ENCODE peak calls at places on chromosome 18, in seven cellular contexts. B is uterus; D is B cell; C is activated CD4-positive, alpha-beta T cell treated with anti-CD3 and anti-CD28 coated beads, Interleukin-2, amount 10 ng/mL, durations not matched to agents 7 days and 5 days; I is amniotic epithelial cell; X is GF-D8; Z is ELR. W is an unnamed sample.

GRCh38 chr18:34592961-34593382 is 117.1 kb upstream of the DTNA start:
- DNase-seq in B (peak), D (no peak), C (no peak), I (peak), X (no peak), Z (no peak), W (no peak)

GRCh38 chr18:5967007-5967406 is 71.7 kb upstream of the TMEM200C start:
- DNase-seq in B (no peak), D (no peak), C (no peak), I (no peak), X (no peak), Z (no peak), W (peak)

GRCh38 chr18:46416706-46417638 is 240.0 kb downstream of the LOXHD1 start:
- DNase-seq in B (no peak), D (no peak), C (no peak), I (no peak), X (no peak), Z (peak), W (no peak)

GRCh38 chr18:24003903-24004640 is 10.5 kb upstream of the TTC39C start:
- DNase-seq in B (no peak), D (no peak), C (no peak), I (no peak), X (no peak), Z (no peak), W (no peak)

GRCh38 chr18:70289351-70290330 is 796 bp downstream of the SOCS6 start:
- DNase-seq in B (peak), D (peak), C (peak), I (peak), X (no peak), Z (peak), W (no peak)

GRCh38 chr18:21831413-21831831 is 90.8 kb downstream of the MIB1 start:
- DNase-seq in B (peak), D (no peak), C (no peak), I (no peak), X (no peak), Z (no peak), W (no peak)

GRCh38 chr18:78768655-78769501 is 210.7 kb upstream of the SALL3 start:
- DNase-seq in B (no peak), D (no peak), C (no peak), I (no peak), X (no peak), Z (no peak), W (peak)

GRCh38 chr18:50447102-50447501 is 72.3 kb downstream of the SKA1 start:
- DNase-seq in B (no peak), D (no peak), C (no peak), I (no peak), X (no peak), Z (no peak), W (no peak)

GRCh38 chr18:51751901-51752300 is 554.4 kb upstream of the MEX3C start:
- DNase-seq in B (no peak), D (no peak), C (no peak), I (no peak), X (no peak), Z (no peak), W (no peak)

GRCh38 chr18:7070466-7070865 is 47.1 kb downstream of the LAMA1 start:
- DNase-seq in B (no peak), D (no peak), C (no peak), I (no peak), X (no peak), Z (no peak), W (no peak)

W was measured in lower leg skin.